ENCODE peak calls at places on chromosomes 3 and 15, in nine cellular contexts. Z is ELF-1; N is activated CD4-positive, alpha-beta T cell treated with anti-CD3 and anti-CD28 coated beads, Interleukin-2, amount 10 ng/mL, durations not matched to agents 7 days and 5 days; L is astrocyte; S is sigmoid colon; I is activated naive CD4-positive, alpha-beta T cell treated with anti-CD3 and anti-CD28 coated beads for 36 hours; W is cardiac fibroblast; G is neural crest cell; T is NCI-H1092. M is an unnamed sample.

GRCh38 chr15:93033434-93034045 is 55.5 kb downstream of the RGMA start:
- DNase-seq in T (no peak), S (no peak), G (no peak), W (no peak), L (no peak), N (no peak), I (no peak), Z (no peak), M (no peak)

GRCh38 chr15:48190932-48191573 is 412 bp upstream of the CTXN2 start:
- DNase-seq in S (no peak), G (peak), L (peak), I (peak), W (peak), T (no peak), Z (peak), N (peak), M (peak)

GRCh38 chr3:175093738-175094137 is 234.6 kb downstream of the NAALADL2 start:
- DNase-seq in N (no peak), L (peak), I (no peak), Z (no peak), S (no peak), T (no peak), G (no peak), W (no peak), M (no peak)

GRCh38 chr15:35260961-35261360 is 175.9 kb upstream of the NANOGP8 start:
- DNase-seq in Z (no peak), G (no peak), N (no peak), L (peak), T (no peak), I (no peak), W (no peak), S (no peak), M (no peak)

GRCh38 chr3:12155833-12156232 is 2.9 kb downstream of the TIMP4 start:
- DNase-seq in G (no peak), I (no peak), S (no peak), L (peak), T (no peak), Z (peak), W (peak), N (no peak), M (no peak)

GRCh38 chr15:79028411-79028964 is 62.1 kb downstream of the RASGRF1 start:
- DNase-seq in I (peak), L (no peak), W (peak), N (peak), Z (peak), S (no peak), T (peak), G (peak), M (peak)

GRCh38 chr15:89167267-89168176 is 53.9 kb downstream of the RLBP1 start:
- DNase-seq in I (peak), Z (no peak), L (peak), N (no peak), W (peak), T (no peak), G (no peak), S (no peak), M (no peak)

GRCh38 chr3:8722808-8723207 is 10.8 kb upstream of the CAV3 start:
- DNase-seq in G (no peak), T (no peak), S (no peak), I (no peak), W (no peak), N (no peak), L (no peak), Z (no peak), M (no peak)

GRCh38 chr3:1540686-1541085 is 447.9 kb downstream of the CNTN6 start:
- DNase-seq in S (no peak), W (no peak), L (no peak), N (no peak), I (no peak), G (no peak), Z (no peak), T (no peak), M (no peak)

GRCh38 chr3:93931597-93932229 is 42.0 kb downstream of the PROS1 start:
- DNase-seq in L (no peak), Z (no peak), N (no peak), S (no peak), T (no peak), G (no peak), W (no peak), I (no peak), M (no peak)

GRCh38 chr15:75363786-75364185 is 4.6 kb downstream of the MAN2C1 start:
- DNase-seq in I (no peak), N (no peak), S (no peak), T (no peak), Z (no peak), W (no peak), L (no peak), G (no peak), M (no peak)

GRCh38 chr15:77028451-77029165 is 33.7 kb downstream of the PSTPIP1 start:
- DNase-seq in I (peak), Z (no peak), T (no peak), S (peak), G (no peak), N (no peak), L (no peak), W (no peak), M (no peak)